ENCODE peak calls at places on chromosomes 1 and 21, in eight cellular contexts. One of them, this sample, is unnamed.

GRCh38 chr1:111647738-111648137 is 28.1 kb downstream of the RAP1A start:
- DNase-seq in effector memory CD8-positive, alpha-beta T cell: no peak
- DNase-seq in NCI-H1092: no peak
- DNase-seq in activated effector memory CD4-positive, alpha-beta T cell treated with anti-CD3 and anti-CD28 coated beads, Interleukin-2, amount 50 U/mL, for 16 hours: no peak
- DNase-seq in naive thymus-derived CD8-positive, alpha-beta T cell: peak
- DNase-seq in endothelial cell: no peak
- DNase-seq in lower lobe of right lung: no peak
- DNase-seq in activated CD4-positive, alpha-beta T cell treated with anti-CD3 and anti-CD28 coated beads for 36 hours: no peak
- DNase-seq in this sample: no peak

GRCh38 chr1:224637510-224637909 is 21.4 kb downstream of the CNIH3 start:
- DNase-seq in effector memory CD8-positive, alpha-beta T cell: no peak
- DNase-seq in NCI-H1092: no peak
- DNase-seq in activated effector memory CD4-positive, alpha-beta T cell treated with anti-CD3 and anti-CD28 coated beads, Interleukin-2, amount 50 U/mL, for 16 hours: no peak
- DNase-seq in naive thymus-derived CD8-positive, alpha-beta T cell: no peak
- DNase-seq in endothelial cell: no peak
- DNase-seq in lower lobe of right lung: no peak
- DNase-seq in activated CD4-positive, alpha-beta T cell treated with anti-CD3 and anti-CD28 coated beads for 36 hours: no peak
- DNase-seq in this sample: no peak

GRCh38 chr21:45051580-45052434 is 22.6 kb upstream of the ADARB1 start:
- DNase-seq in effector memory CD8-positive, alpha-beta T cell: no peak
- DNase-seq in NCI-H1092: no peak
- DNase-seq in activated effector memory CD4-positive, alpha-beta T cell treated with anti-CD3 and anti-CD28 coated beads, Interleukin-2, amount 50 U/mL, for 16 hours: no peak
- DNase-seq in naive thymus-derived CD8-positive, alpha-beta T cell: no peak
- DNase-seq in endothelial cell: no peak
- DNase-seq in lower lobe of right lung: no peak
- DNase-seq in activated CD4-positive, alpha-beta T cell treated with anti-CD3 and anti-CD28 coated beads for 36 hours: no peak
- DNase-seq in this sample: no peak

GRCh38 chr1:181140398-181140797 is 51.9 kb downstream of the IER5 start:
- DNase-seq in effector memory CD8-positive, alpha-beta T cell: no peak
- DNase-seq in NCI-H1092: no peak
- DNase-seq in activated effector memory CD4-positive, alpha-beta T cell treated with anti-CD3 and anti-CD28 coated beads, Interleukin-2, amount 50 U/mL, for 16 hours: no peak
- DNase-seq in naive thymus-derived CD8-positive, alpha-beta T cell: no peak
- DNase-seq in endothelial cell: no peak
- DNase-seq in lower lobe of right lung: no peak
- DNase-seq in activated CD4-positive, alpha-beta T cell treated with anti-CD3 and anti-CD28 coated beads for 36 hours: peak
- DNase-seq in this sample: no peak

GRCh38 chr1:68570859-68571258 is 74.0 kb upstream of the DEPDC1 start:
- DNase-seq in effector memory CD8-positive, alpha-beta T cell: no peak
- DNase-seq in NCI-H1092: no peak
- DNase-seq in activated effector memory CD4-positive, alpha-beta T cell treated with anti-CD3 and anti-CD28 coated beads, Interleukin-2, amount 50 U/mL, for 16 hours: no peak
- DNase-seq in naive thymus-derived CD8-positive, alpha-beta T cell: no peak
- DNase-seq in endothelial cell: no peak
- DNase-seq in lower lobe of right lung: no peak
- DNase-seq in activated CD4-positive, alpha-beta T cell treated with anti-CD3 and anti-CD28 coated beads for 36 hours: no peak
- DNase-seq in this sample: no peak

GRCh38 chr1:175088523-175088922 is 20.9 kb downstream of the TNN start:
- DNase-seq in effector memory CD8-positive, alpha-beta T cell: no peak
- DNase-seq in NCI-H1092: no peak
- DNase-seq in activated effector memory CD4-positive, alpha-beta T cell treated with anti-CD3 and anti-CD28 coated beads, Interleukin-2, amount 50 U/mL, for 16 hours: no peak
- DNase-seq in naive thymus-derived CD8-positive, alpha-beta T cell: no peak
- DNase-seq in endothelial cell: no peak
- DNase-seq in lower lobe of right lung: no peak
- DNase-seq in activated CD4-positive, alpha-beta T cell treated with anti-CD3 and anti-CD28 coated beads for 36 hours: no peak
- DNase-seq in this sample: no peak

GRCh38 chr1:7670334-7671145 is 100.6 kb upstream of the VAMP3 start:
- DNase-seq in effector memory CD8-positive, alpha-beta T cell: no peak
- DNase-seq in NCI-H1092: no peak
- DNase-seq in activated effector memory CD4-positive, alpha-beta T cell treated with anti-CD3 and anti-CD28 coated beads, Interleukin-2, amount 50 U/mL, for 16 hours: no peak
- DNase-seq in naive thymus-derived CD8-positive, alpha-beta T cell: no peak
- DNase-seq in endothelial cell: no peak
- DNase-seq in lower lobe of right lung: no peak
- DNase-seq in activated CD4-positive, alpha-beta T cell treated with anti-CD3 and anti-CD28 coated beads for 36 hours: no peak
- DNase-seq in this sample: no peak

GRCh38 chr1:118983558-118984021 is 4.6 kb downstream of the TBX15 start:
- DNase-seq in effector memory CD8-positive, alpha-beta T cell: no peak
- DNase-seq in NCI-H1092: no peak
- DNase-seq in activated effector memory CD4-positive, alpha-beta T cell treated with anti-CD3 and anti-CD28 coated beads, Interleukin-2, amount 50 U/mL, for 16 hours: no peak
- DNase-seq in naive thymus-derived CD8-positive, alpha-beta T cell: no peak
- DNase-seq in endothelial cell: no peak
- DNase-seq in lower lobe of right lung: no peak
- DNase-seq in activated CD4-positive, alpha-beta T cell treated with anti-CD3 and anti-CD28 coated beads for 36 hours: no peak
- DNase-seq in this sample: no peak

GRCh38 chr1:172777767-172778166 is 118.9 kb downstream of the FASLG start:
- DNase-seq in effector memory CD8-positive, alpha-beta T cell: no peak
- DNase-seq in NCI-H1092: no peak
- DNase-seq in activated effector memory CD4-positive, alpha-beta T cell treated with anti-CD3 and anti-CD28 coated beads, Interleukin-2, amount 50 U/mL, for 16 hours: no peak
- DNase-seq in naive thymus-derived CD8-positive, alpha-beta T cell: no peak
- DNase-seq in endothelial cell: no peak
- DNase-seq in lower lobe of right lung: no peak
- DNase-seq in activated CD4-positive, alpha-beta T cell treated with anti-CD3 and anti-CD28 coated beads for 36 hours: no peak
- DNase-seq in this sample: no peak

This sample was measured in effector CD4-positive, alpha-beta T cell.